ENCODE peak calls at places on chromosomes 16 and 17, in eight cellular contexts. K is transverse colon; A is ascending aorta; T is left lung; E is CD8-positive, alpha-beta memory T cell; Z is left ventricle myocardium inferior; B is Peyer's patch; U is heart right ventricle. C is an unnamed sample.

GRCh38 chr17:75371981-75372380 is 33.5 kb downstream of the GRB2 start:
- DNase-seq in B (no peak), U (no peak), Z (no peak), E (no peak), T (no peak), K (no peak), A (no peak), C (peak; percentile 56)

GRCh38 chr16:30053376-30054015 is 12.1 kb upstream of the ALDOA start:
- DNase-seq in B (no peak), A (no peak), T (no peak), K (no peak), U (no peak), E (no peak), Z (no peak), C (no peak)

GRCh38 chr17:45660474-45660873 is 123.6 kb upstream of the CRHR1 start:
- DNase-seq in K (no peak), T (no peak), E (no peak), U (no peak), B (no peak), Z (no peak), A (no peak), C (no peak)

GRCh38 chr16:74743668-74744299 is 30.8 kb downstream of the FA2H start:
- DNase-seq in K (peak; percentile 95), Z (no peak), U (no peak), B (peak; percentile 90), T (peak; percentile 85), E (no peak), A (no peak), C (no peak)

GRCh38 chr17:72942594-72942993 is 149.9 kb downstream of the SLC39A11 start:
- DNase-seq in K (no peak), E (no peak), B (no peak), Z (no peak), U (no peak), T (no peak), A (no peak), C (no peak)

GRCh38 chr16:23324727-23325126 is 22.6 kb downstream of the SCNN1B start:
- DNase-seq in B (peak; percentile 78), T (peak; percentile 81), K (peak; percentile 94), Z (peak; percentile 36), U (peak; percentile 72), A (no peak), E (no peak), C (no peak)

GRCh38 chr16:47008174-47008573 is 34.7 kb upstream of the DNAJA2 start:
- DNase-seq in T (no peak), K (no peak), E (no peak), Z (no peak), B (no peak), A (no peak), U (no peak), C (no peak)

GRCh38 chr16:31371619-31372484 is 16.9 kb downstream of the ITGAX start:
- DNase-seq in U (no peak), B (no peak), A (no peak), E (no peak), K (no peak), T (no peak), Z (no peak), C (no peak)

GRCh38 chr16:48279199-48279598 is 31.9 kb upstream of the ABCC11 start:
- DNase-seq in U (no peak), Z (no peak), B (no peak), A (no peak), E (no peak), T (no peak), K (no peak), C (no peak)

GRCh38 chr17:34999456-34999855 is 19.1 kb downstream of the LIG3 start:
- DNase-seq in K (no peak), T (no peak), Z (no peak), U (no peak), A (no peak), B (no peak), E (no peak), C (no peak)

GRCh38 chr17:34997355-34997862 is 17.1 kb downstream of the LIG3 start:
- DNase-seq in A (peak; percentile 78), U (no peak), K (peak; percentile 38), B (no peak), T (peak; percentile 68), Z (no peak), E (no peak), C (no peak)

GRCh38 chr17:34993031-34993430 is 12.7 kb downstream of the LIG3 start:
- DNase-seq in E (no peak), B (no peak), T (no peak), Z (no peak), A (no peak), K (no peak), U (no peak), C (no peak)

GRCh38 chr17:34998205-34998604 is 17.9 kb downstream of the LIG3 start:
- DNase-seq in U (peak; percentile 66), A (no peak), T (peak; percentile 74), B (peak; percentile 84), K (peak; percentile 80), E (peak; percentile 71), Z (peak; percentile 72), C (peak; percentile 78)

GRCh38 chr17:34996422-34997029 is 16.2 kb downstream of the LIG3 start:
- DNase-seq in K (no peak), B (no peak), E (no peak), A (no peak), T (no peak), Z (no peak), U (no peak), C (no peak)
- H3K36me3 ChIP-seq in K (peaks cover 13% of the 10 kb centered on the region), B (no peaks in the 10 kb centered on the region), E (peaks cover 6% of the 10 kb centered on the region), A (peaks cover 74% of the 10 kb centered on the region), T (peaks cover 93% of the 10 kb centered on the region), Z (peaks cover 68% of the 10 kb centered on the region), U (peaks cover 13% of the 10 kb centered on the region), C (peaks cover 31% of the 10 kb centered on the region)

GRCh38 chr16:53285236-53285635 is 149.0 kb upstream of the RBL2 start:
- DNase-seq in E (no peak), Z (no peak), A (no peak), T (no peak), B (no peak), K (no peak), U (no peak), C (no peak)
- H3K27ac ChIP-seq in E (no peak overlapping the region), Z (no peak overlapping the region), A (no peak overlapping the region), T (no peak overlapping the region), B (no peak overlapping the region), K (no peak overlapping the region), U (no peak overlapping the region), C (no peak overlapping the region)

DNA sequence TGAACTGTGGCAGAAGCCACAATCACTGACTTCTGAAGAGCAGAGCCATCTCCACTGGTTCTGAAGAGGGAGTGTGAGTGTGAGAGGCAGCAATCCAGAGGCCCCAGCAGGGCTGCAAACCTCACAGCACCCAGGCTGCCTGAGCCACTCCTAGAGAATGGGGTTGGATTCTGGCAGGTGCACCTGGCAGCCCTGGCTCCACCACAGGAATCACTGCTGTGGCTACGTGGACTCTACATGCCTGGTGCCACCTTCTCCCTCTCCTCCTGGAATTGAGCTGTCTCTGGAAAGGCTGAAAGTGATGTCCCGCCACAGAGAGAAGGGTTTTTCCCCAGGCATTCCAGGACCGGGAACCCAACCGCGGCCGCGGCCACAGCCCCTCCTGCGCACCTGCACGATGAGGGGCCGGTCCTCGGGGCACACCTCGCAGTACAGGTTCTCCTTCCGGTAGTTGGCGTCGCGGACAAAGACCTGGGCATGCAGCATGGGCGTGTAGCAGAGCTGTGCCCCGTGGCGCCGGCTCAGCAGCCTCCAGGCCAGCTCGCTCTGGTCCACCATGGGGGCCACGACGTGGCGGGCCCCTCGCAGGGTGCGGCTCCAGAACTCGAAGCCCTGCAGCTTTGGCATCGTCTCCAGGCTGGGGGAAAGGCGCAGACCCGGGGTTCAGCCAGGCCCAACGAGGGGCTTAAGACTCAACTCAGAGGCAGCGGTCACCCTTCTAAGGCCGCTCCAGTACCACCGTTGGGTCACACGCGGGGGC is 991 bp downstream of the DUS1L start:
- DNase-seq in T (no peak), K (peak; percentile 64), E (no peak), Z (no peak), B (peak; percentile 68), U (no peak), A (no peak), C (no peak)
- H3K4me3 ChIP-seq in T (peak overlapping the region; percentile 91), K (peak overlapping the region; percentile 82), E (peak overlapping the region; percentile 51), Z (peak overlapping the region; percentile 97), B (peak overlapping the region; percentile 100), U (peak overlapping the region; percentile 94), A (peak overlapping the region; percentile 92), C (no peak overlapping the region)

DNA sequence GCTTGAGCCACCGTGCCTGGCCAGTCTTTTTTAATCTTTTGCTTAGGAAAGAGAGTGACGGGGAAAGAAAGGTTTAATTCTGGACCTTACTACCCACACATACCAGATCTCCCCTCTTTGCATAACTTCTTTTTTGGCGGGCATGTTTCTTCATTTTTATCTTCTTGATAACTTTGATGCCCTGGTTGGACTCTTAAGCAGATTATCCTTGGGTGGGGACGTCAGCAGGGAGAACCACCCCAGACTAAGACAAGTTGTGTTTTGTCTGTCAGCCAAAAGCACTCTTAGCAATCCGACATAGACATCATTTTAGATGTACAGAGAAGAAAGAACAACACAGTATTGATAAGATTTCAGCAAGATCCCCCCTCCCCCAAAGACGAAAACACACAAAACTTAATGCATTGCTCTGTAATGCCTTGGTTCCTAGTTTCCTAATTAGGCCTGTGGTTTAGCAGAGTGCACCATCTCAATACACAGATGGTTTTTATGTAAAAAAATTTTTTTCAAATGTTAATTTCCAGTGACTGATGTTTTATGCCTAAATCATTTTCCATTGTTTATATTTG is 99.9 kb downstream of the MSI2 start:
- DNase-seq in B (no peak), T (no peak), K (no peak), Z (no peak), U (no peak), E (no peak), A (no peak), C (no peak)
- H3K36me3 ChIP-seq in B (no peaks in the 10 kb centered on the region), T (no peaks in the 10 kb centered on the region), K (no peaks in the 10 kb centered on the region), Z (no peaks in the 10 kb centered on the region), U (no peaks in the 10 kb centered on the region), E (no peaks in the 10 kb centered on the region), A (no peaks in the 10 kb centered on the region), C (peaks cover 5% of the 10 kb centered on the region)

DNA sequence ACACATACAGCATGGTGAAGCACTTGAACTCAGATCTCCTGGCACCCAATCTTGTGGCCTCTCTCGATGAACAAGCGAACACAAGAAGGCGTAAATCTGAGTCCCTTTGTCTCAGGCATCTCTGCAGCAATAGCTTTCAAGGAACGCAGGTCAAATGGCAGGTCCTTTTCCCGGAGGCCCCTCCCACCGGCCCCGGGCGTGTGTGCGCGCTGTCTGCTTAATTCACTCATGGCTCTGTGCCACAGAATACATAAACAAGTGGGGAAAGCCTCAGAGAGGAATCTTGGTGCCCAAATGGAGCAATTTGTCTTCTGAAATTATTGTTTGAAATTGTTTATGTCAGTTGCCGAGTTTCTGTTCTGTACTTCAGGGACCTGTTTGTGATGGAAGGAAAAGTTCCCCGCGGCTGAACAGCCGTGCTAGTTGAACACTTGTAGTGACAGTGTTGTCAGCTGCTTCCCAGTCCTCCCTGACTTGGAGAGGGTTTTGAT is 14.8 kb downstream of the MYOCD start:
- DNase-seq in K (peak; percentile 25), U (peak; percentile 25), A (peak; percentile 67), B (no peak), T (no peak), Z (no peak), E (no peak), C (no peak)
- H3K27ac ChIP-seq in K (peak overlapping the region; percentile 55), U (peak overlapping the region; percentile 70), A (peak overlapping the region; percentile 58), B (peak overlapping the region; percentile 66), T (no peak overlapping the region), Z (peak overlapping the region; percentile 76), E (no peak overlapping the region), C (no peak overlapping the region)

DNA sequence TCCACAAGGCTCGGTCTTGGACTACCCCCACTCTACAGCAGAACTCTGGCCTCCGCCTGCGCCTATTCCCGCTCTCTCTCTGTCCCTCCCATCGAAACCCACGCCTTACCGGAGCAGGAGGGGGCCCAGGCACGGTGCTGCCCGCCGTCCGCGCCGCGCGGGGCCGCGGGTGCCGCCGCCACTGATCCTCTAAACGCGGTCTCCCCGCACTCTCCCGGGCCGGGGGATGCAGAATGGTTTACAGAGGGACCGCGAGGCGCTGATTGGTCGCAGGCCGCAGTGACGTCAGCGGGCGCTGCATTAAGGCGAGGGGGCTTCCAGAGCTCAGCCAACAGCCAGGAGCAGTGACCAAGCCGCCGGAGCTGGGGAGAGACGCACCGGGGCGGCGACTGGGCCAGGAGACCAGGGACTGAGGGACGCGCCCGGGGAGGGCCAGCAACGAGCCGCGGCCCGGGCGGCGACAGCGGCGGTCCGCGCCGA is 780 bp upstream of the LHX1 start:
- DNase-seq in E (no peak), U (no peak), B (no peak), K (no peak), Z (no peak), T (no peak), A (no peak), C (no peak)
- H3K4me3 ChIP-seq in E (no peak overlapping the region), U (peak overlapping the region; percentile 32), B (peak overlapping the region; percentile 13), K (no peak overlapping the region), Z (peak overlapping the region; percentile 55), T (peak overlapping the region; percentile 3), A (peak overlapping the region; percentile 25), C (no peak overlapping the region)

C was measured in CD4-positive, CD25-positive, alpha-beta regulatory T cell.